ENCODE peak calls at places on chromosomes 11 and 22, in seven cellular contexts. F is GM12891, T is GM12878, C is SK-N-SH, G is H1, D is HepG2, B is K562. O is an unnamed sample.

GRCh38 chr11:3213659-3214419 is 4.8 kb downstream of the MRGPRG start:
- DNase-seq in T (no peak), D (no peak), B (no peak), G (no peak), C (no peak), F (no peak), O (no peak)

GRCh38 chr11:17831228-17831627 is 96.6 kb downstream of the KCNC1 start:
- DNase-seq in C (no peak), G (no peak), F (no peak), D (no peak), B (no peak), T (no peak), O (no peak)

GRCh38 chr11:117096973-117097566 is 1.2 kb downstream of the SIK3 start:
- DNase-seq in B (no peak), D (no peak), T (no peak), C (no peak), F (no peak), G (no peak), O (no peak)

GRCh38 chr11:13291361-13291760 is 13.8 kb downstream of the BMAL1 start:
- DNase-seq in T (no peak), D (no peak), B (no peak), C (no peak), G (no peak), F (no peak), O (no peak)

GRCh38 chr11:118437046-118437735 is 899 bp downstream of the KMT2A start:
- DNase-seq in B (peak; percentile 94), G (peak; percentile 65), C (peak; percentile 57), D (peak; percentile 10), T (no peak), F (peak; percentile 10), O (peak; percentile 25)

GRCh38 chr11:61480261-61480660 is 28.3 kb upstream of the LRRC10B start:
- DNase-seq in D (no peak), T (no peak), C (no peak), B (no peak), G (no peak), F (no peak), O (no peak)

GRCh38 chr22:24094966-24095365 is 83.9 kb downstream of the CABIN1 start:
- DNase-seq in G (no peak), D (no peak), T (no peak), B (no peak), C (no peak), F (no peak), O (no peak)

GRCh38 chr11:123798513-123799252 is 7.5 kb downstream of the OR6M1 start:
- DNase-seq in F (no peak), G (no peak), T (no peak), D (no peak), C (no peak), B (no peak), O (no peak)

GRCh38 chr11:71279916-71280645 is 27.7 kb upstream of the SHANK2 start:
- DNase-seq in F (no peak), G (no peak), T (no peak), C (no peak), B (no peak), D (no peak), O (no peak)

GRCh38 chr11:26618441-26618840 is 46.4 kb upstream of the MUC15 start:
- DNase-seq in G (no peak), C (peak; percentile 24), F (no peak), B (no peak), D (no peak), T (no peak), O (no peak)

GRCh38 chr11:90803366-90803765 is 580.5 kb upstream of the CHORDC1 start:
- DNase-seq in G (no peak), F (no peak), C (no peak), D (no peak), B (no peak), T (no peak), O (no peak)

GRCh38 chr11:1152316-1153104 is 5.2 kb upstream of the MUC5AC start:
- DNase-seq in B (peak; percentile 11), T (no peak), G (no peak), D (peak; percentile 12), F (no peak), C (peak; percentile 16), O (no peak)

GRCh38 chr11:62545437-62546243 is 966 bp downstream of the AHNAK start:
- DNase-seq in C (peak; percentile 86), D (peak; percentile 86), G (peak; percentile 85), B (peak; percentile 89), F (no peak), T (no peak), O (no peak)

GRCh38 chr22:17592201-17592600 is 28.9 kb downstream of the SLC25A18 start:
- DNase-seq in G (no peak), D (no peak), T (no peak), C (no peak), F (no peak), B (no peak), O (no peak)

GRCh38 chr11:118398797-118399564 is 2.4 kb upstream of the ATP5MG start:
- DNase-seq in B (no peak), G (no peak), F (no peak), T (no peak), D (no peak), C (no peak), O (no peak)

GRCh38 chr11:84564180-84564866 is 1062.8 kb downstream of the DLG2 start:
- DNase-seq in D (peak; percentile 77), G (no peak), F (no peak), B (peak; percentile 20), C (peak; percentile 16), T (no peak), O (no peak)

DNA sequence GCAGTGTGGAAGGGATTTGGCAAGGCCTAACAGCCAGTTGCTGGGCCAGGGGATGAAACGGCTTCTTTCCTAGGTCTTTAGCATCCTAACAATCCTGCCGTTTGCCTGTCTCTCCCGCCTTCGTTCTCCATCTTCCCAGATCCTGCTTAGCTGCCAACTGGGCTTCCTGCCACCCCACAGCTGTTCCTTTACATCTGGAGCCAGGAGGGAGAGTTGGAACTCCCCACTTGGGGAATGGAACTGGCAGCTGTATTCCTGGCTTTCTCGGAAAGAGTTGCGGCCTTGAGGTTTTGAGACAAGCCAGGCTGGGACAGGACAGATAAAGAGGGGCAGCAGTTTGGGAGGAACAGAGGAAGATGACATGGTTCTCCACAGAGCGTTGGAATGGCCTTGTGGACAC is 59.6 kb downstream of the ST3GAL4 start:
- DNase-seq in C (no peak), G (no peak), F (no peak), T (no peak), B (no peak), D (no peak), O (no peak)
- TF ChIP-seq TAF1 in C (no peak), G (no peak), F (no peak), T (no peak), B (no peak), D (no peak), O (no peak)

DNA sequence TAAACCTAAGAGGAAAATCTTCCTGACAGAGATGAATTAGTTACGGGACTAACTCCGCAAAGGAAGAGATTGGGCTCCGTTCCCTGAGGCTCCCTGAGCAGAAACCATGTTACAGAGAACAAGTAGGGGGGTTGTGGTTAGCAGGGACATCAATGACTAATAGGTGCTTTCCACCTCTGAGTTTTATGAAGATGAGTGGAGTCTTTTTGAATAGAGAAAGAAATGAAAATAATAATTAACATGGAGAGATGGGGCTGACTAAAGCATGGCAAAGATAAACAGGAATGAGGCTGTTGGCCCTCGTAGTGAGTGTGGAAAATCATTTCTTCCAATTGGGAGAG is 47.5 kb upstream of the PICALM start:
- DNase-seq in D (no peak), B (no peak), C (peak; percentile 16), G (no peak), T (peak; percentile 77), F (peak; percentile 31), O (peak; percentile 21)
- TF ChIP-seq TAF1 in D (no peak), B (no peak), C (peak; percentile 15), G (no peak), T (peak; percentile 68), F (no peak), O (peak; percentile 15)

GRCh38 chr22:37275134-37275533 is 7.2 kb upstream of the CYTH4 start:
- DNase-seq in C (no peak), F (no peak), G (no peak), T (no peak), D (no peak), B (no peak), O (no peak)
- TF ChIP-seq TAF1 in C (no peak), F (no peak), G (no peak), T (no peak), D (no peak), B (no peak), O (no peak)

GRCh38 chr11:79249341-79249993 is 191.4 kb downstream of the TENM4 start:
- DNase-seq in D (no peak), G (no peak), C (no peak), B (no peak), F (no peak), T (no peak), O (no peak)

GRCh38 chr11:79258606-79259005 is 182.2 kb downstream of the TENM4 start:
- DNase-seq in G (no peak), T (no peak), F (no peak), D (no peak), B (no peak), C (no peak), O (no peak)

GRCh38 chr11:79255965-79256364 is 184.9 kb downstream of the TENM4 start:
- DNase-seq in F (no peak), T (no peak), B (no peak), D (no peak), G (no peak), C (no peak), O (no peak)

GRCh38 chr11:79253280-79253679 is 187.6 kb downstream of the TENM4 start:
- DNase-seq in G (no peak), C (no peak), B (no peak), T (no peak), D (no peak), F (no peak), O (no peak)
- TF ChIP-seq TAF1 in G (no peak), C (no peak), B (no peak), T (no peak), D (no peak), F (no peak), O (no peak)

DNA sequence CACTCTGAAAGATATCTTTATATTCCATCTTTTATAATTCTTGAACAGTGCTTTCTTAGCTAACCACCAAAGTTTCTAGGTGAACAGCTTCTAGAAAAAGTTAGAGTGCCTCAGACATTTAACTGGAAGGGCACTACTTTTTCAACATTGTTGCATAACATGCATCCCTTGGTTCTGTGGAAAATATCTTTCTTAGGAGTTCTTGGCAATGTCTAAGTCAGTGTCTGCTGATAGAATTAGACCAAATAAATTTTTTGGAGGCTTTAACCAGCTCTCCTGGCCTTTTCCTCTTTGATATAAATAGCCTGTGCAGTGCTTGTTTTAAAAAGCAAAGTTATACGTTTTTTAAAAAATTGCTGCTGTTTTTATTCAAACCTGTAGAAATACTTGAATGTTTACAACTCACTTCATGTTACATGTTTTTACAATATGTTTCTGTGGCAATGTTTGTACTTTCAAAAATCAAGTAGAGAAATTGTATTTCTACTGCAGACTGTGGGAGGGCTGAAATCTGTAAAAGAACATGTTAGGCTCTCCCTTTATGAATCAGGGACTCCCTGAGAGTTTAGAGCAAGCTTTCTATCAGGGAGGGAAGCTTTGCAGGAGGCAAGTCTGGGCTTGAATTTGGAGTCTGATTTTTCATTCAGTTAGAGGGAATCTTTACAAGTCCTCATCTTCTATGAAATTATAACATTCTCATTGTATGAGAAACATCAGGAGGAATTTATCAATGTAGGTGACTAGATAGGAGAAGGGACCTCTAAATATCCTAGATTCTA is 16.3 kb upstream of the PANX1 start:
- DNase-seq in F (no peak), T (no peak), B (no peak), C (no peak), G (no peak), D (no peak), O (no peak)
- TF ChIP-seq TAF1 in F (no peak), T (no peak), B (no peak), C (no peak), G (no peak), D (no peak), O (no peak)

O was measured in GM12892.